ENCODE peak calls at places on chromosomes 2 and 18, in eight cellular contexts. Z is IMR-90; G is CD4-positive, alpha-beta T cell; F is body of pancreas; E is psoas muscle; Q is esophagus muscularis mucosa; H is neural progenitor cell; N is lung. U is an unnamed sample.

GRCh38 chr2:120596990-120597594 is 138.6 kb upstream of the GLI2 start:
- DNase-seq in Z (peak), G (no peak), F (peak), E (peak), Q (no peak), H (peak), N (no peak), U (peak)

GRCh38 chr2:66070717-66071602 is 364.0 kb upstream of the MEIS1 start:
- DNase-seq in Z (no peak), G (no peak), F (no peak), E (no peak), Q (no peak), H (no peak), N (no peak), U (no peak)

GRCh38 chr2:140593159-140593558 is 1537.7 kb downstream of the LRP1B start:
- DNase-seq in Z (no peak), G (no peak), F (no peak), E (no peak), Q (no peak), H (no peak), N (no peak), U (no peak)

GRCh38 chr2:126671488-126671887 is 15.5 kb downstream of the GYPC start:
- DNase-seq in Z (no peak), G (no peak), F (no peak), E (no peak), Q (no peak), H (no peak), N (no peak), U (no peak)

GRCh38 chr18:58396966-58397365 is 231.9 kb downstream of the ALPK2 start:
- DNase-seq in Z (no peak), G (no peak), F (no peak), E (no peak), Q (no peak), H (no peak), N (no peak), U (peak)

GRCh38 chr2:193806088-193806774 is 1611.5 kb upstream of the TMEFF2 start:
- DNase-seq in Z (no peak), G (no peak), F (no peak), E (no peak), Q (no peak), H (no peak), N (no peak), U (no peak)

GRCh38 chr18:43662657-43663056 is 385.4 kb upstream of the SYT4 start:
- DNase-seq in Z (peak), G (no peak), F (no peak), E (no peak), Q (no peak), H (no peak), N (no peak), U (peak)

GRCh38 chr2:182973441-182974352 is 64.6 kb downstream of the NCKAP1 start:
- DNase-seq in Z (no peak), G (no peak), F (no peak), E (no peak), Q (no peak), H (no peak), N (no peak), U (no peak)

GRCh38 chr2:217868911-217869334 is 133.9 kb downstream of the TNS1 start:
- DNase-seq in Z (peak), G (no peak), F (no peak), E (no peak), Q (no peak), H (no peak), N (no peak), U (peak)

GRCh38 chr2:237662671-237663093 is 35.3 kb downstream of the LRRFIP1 start:
- DNase-seq in Z (peak), G (peak), F (peak), E (peak), Q (peak), H (peak), N (peak), U (peak)

GRCh38 chr2:176380341-176380740 is 111.1 kb downstream of the MTX2 start:
- DNase-seq in Z (no peak), G (no peak), F (no peak), E (no peak), Q (no peak), H (no peak), N (no peak), U (no peak)

GRCh38 chr2:20571644-20572215 is 79.2 kb downstream of the HS1BP3 start:
- DNase-seq in Z (no peak), G (no peak), F (no peak), E (no peak), Q (no peak), H (no peak), N (no peak), U (no peak)

GRCh38 chr18:79067611-79068010 is 1.6 kb upstream of the ATP9B start:
- DNase-seq in Z (no peak), G (no peak), F (no peak), E (no peak), Q (no peak), H (no peak), N (no peak), U (no peak)

GRCh38 chr2:30470426-30470825 is 23.4 kb downstream of the LCLAT1 start:
- DNase-seq in Z (no peak), G (no peak), F (no peak), E (no peak), Q (no peak), H (no peak), N (no peak), U (no peak)

GRCh38 chr18:57576316-57576715 is 10.2 kb downstream of the FECH start:
- DNase-seq in Z (no peak), G (no peak), F (no peak), E (no peak), Q (no peak), H (no peak), N (no peak), U (no peak)

GRCh38 chr2:172674034-172674967 is 61.3 kb upstream of the RAPGEF4 start:
- DNase-seq in Z (no peak), G (no peak), F (peak), E (peak), Q (no peak), H (peak), N (peak), U (peak)

GRCh38 chr2:216023055-216023648 is 9.8 kb upstream of the MREG start:
- DNase-seq in Z (peak), G (peak), F (peak), E (no peak), Q (no peak), H (peak), N (peak), U (peak)

GRCh38 chr18:3919396-3920061 is 469.6 kb downstream of the TGIF1 start:
- DNase-seq in Z (no peak), G (no peak), F (no peak), E (no peak), Q (peak), H (no peak), N (no peak), U (peak)

GRCh38 chr18:57131782-57132181 is 15.1 kb upstream of the BOD1L2 start:
- DNase-seq in Z (no peak), G (no peak), F (no peak), E (no peak), Q (no peak), H (no peak), N (no peak), U (no peak)

GRCh38 chr2:174573621-174574081 is 24.0 kb downstream of the WIPF1 start:
- DNase-seq in Z (no peak), G (no peak), F (no peak), E (no peak), Q (no peak), H (no peak), N (peak), U (no peak)

GRCh38 chr18:55047546-55047945 is 88.3 kb upstream of the CCDC68 start:
- DNase-seq in Z (peak), G (no peak), F (no peak), E (no peak), Q (no peak), H (no peak), N (no peak), U (peak)

GRCh38 chr18:9736445-9736844 is 28.3 kb downstream of the RAB31 start:
- DNase-seq in Z (no peak), G (no peak), F (no peak), E (no peak), Q (no peak), H (no peak), N (no peak), U (no peak)
- H3K27ac ChIP-seq in Z (no peak), G (no peak), F (no peak), E (no peak), Q (no peak), H (no peak), N (no peak), U (no peak)

GRCh38 chr2:134782792-134783191 is 55.6 kb upstream of the ACMSD start:
- DNase-seq in Z (peak), G (no peak), F (no peak), E (no peak), Q (no peak), H (peak), N (peak), U (peak)
- TF ChIP-seq CTCF in Z (no peak), G (peak), F (no peak), E (peak), Q (no peak), H (peak), N (peak), U (no peak)

DNA sequence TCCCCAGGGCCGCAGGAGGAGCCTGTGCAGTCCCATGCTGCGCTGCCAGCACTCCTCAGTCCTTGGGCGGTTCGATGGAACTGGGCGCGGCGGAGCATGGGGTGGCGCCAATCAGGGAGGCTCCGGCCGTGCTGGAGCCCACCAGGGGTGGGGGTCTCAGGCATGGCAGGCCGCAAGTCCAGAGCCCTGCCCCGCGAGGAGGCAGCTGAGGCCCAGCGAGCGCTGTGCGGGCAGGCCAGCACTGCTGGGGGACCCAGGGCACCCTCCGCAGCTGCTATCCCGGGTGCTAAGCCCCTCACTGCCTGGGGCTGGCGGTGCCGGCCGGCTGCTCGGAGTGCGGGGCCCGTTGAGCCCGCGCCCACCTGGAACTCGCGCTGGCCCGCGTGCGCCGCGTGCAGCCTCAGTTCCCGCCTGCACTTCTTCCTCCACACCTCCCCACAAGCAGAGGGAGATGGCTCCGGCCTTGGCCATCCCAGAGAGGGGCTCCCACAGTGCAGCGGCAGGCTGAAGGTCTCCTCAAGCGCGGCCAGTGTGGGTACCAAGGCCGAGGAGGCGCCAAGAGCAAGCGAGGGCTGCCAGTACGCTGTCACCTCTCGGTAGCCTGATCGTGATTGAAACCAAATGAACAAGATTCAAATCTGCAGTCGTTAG is 22.8 kb upstream of the GALM start:
- DNase-seq in Z (no peak), G (no peak), F (no peak), E (no peak), Q (no peak), H (no peak), N (no peak), U (no peak)
- H3K27ac ChIP-seq in Z (no peak), G (peak), F (no peak), E (no peak), Q (no peak), H (no peak), N (no peak), U (no peak)

GRCh38 chr18:24014986-24015896 is 687 bp downstream of the TTC39C start:
- DNase-seq in Z (peak), G (no peak), F (peak), E (peak), Q (no peak), H (peak), N (peak), U (peak)

GRCh38 chr18:24015897-24016631 is 1.5 kb downstream of the TTC39C start:
- DNase-seq in Z (no peak), G (no peak), F (no peak), E (no peak), Q (no peak), H (peak), N (no peak), U (no peak)

GRCh38 chr18:24014062-24014985 is at the start of gene TTC39C:
- DNase-seq in Z (peak), G (peak), F (peak), E (peak), Q (peak), H (peak), N (peak), U (peak)

GRCh38 chr18:24018299-24018910 is 3.9 kb downstream of the TTC39C start:
- DNase-seq in Z (no peak), G (no peak), F (no peak), E (no peak), Q (no peak), H (no peak), N (no peak), U (no peak)

DNA sequence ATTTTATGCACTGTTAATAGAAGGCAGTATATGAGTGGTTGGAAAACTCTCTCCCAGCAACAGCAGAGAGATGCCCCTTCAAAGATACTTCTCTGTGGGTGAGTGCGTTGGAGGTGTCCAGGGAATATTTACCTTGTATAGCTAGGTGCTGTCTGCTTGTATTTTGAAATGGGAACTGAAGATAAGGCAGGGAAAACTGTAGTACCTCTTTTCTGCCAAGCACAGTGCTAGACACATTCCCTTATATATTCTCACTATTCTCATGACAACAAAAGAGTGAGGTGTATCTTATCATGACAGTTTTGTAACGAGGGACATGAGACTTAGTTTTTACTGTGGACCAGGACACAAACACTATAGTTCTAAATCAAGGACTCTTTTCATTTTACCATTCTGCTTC is 2.1 kb downstream of the TTC39C start:
- DNase-seq in Z (no peak), G (no peak), F (no peak), E (no peak), Q (no peak), H (no peak), N (no peak), U (peak)
- TF ChIP-seq CTCF in Z (peak), G (no peak), F (peak), E (no peak), Q (no peak), H (peak), N (no peak), U (peak)

GRCh38 chr18:36135264-36135663 is 5.6 kb downstream of the ELP2 start:
- DNase-seq in Z (no peak), G (no peak), F (no peak), E (no peak), Q (no peak), H (no peak), N (no peak), U (no peak)
- H3K27ac ChIP-seq in Z (no peak), G (no peak), F (no peak), E (no peak), Q (no peak), H (no peak), N (no peak), U (no peak)

DNA sequence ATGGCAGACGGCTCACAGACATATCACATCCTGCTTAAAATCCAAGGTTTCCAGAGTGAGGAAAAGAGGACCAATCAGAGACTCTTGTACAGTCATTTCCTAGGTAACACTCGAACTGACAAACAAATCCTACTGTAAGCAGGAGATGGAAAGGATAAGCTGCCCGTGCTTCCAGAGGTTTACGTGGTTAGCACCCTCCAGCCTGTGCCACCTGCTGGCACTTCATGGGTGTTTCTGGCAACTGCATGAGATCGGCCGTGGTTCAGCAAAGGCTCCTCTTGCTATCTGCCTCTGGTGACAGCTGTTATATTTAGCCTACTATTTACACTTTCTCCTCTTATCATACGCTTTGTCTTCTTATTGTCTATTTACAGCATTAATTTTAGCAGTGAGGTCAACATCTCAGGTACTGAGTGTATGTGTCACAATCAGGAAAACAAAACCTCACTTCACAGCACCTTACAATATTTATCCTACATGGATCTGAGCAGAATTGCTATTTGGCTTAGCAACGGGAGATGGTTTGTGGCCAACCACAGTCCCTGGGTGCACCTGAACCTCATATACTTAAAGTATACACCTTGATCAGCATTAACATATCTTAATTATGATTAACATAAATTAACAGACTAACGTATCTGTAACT is 226.9 kb downstream of the TMEM163 start:
- DNase-seq in Z (no peak), G (no peak), F (peak), E (no peak), Q (no peak), H (no peak), N (no peak), U (no peak)
- TF ChIP-seq CTCF in Z (no peak), G (no peak), F (peak), E (no peak), Q (no peak), H (no peak), N (no peak), U (no peak)

DNA sequence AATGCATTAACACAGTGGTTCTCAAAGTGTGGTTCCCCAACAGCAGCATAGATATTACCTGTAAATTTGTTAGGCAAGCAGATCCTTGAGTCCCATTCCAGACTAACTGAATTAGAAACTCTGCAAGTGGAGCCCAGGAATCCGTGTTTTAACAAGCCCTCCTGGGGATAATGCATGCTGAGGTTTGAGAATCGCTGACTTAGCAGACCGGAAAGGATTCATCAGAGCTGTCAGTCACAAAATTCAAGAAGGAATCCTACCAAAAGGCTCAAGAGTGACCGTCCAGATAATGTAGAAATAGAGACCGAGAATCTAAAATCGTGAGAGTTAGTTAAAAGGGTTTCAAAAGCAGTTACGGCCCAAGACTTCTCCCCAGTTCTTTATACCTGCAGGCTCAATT is 66.9 kb downstream of the LOXHD1 start:
- DNase-seq in Z (no peak), G (no peak), F (no peak), E (no peak), Q (peak), H (peak), N (no peak), U (no peak)
- H3K27ac ChIP-seq in Z (no peak), G (no peak), F (no peak), E (no peak), Q (no peak), H (no peak), N (no peak), U (no peak)

GRCh38 chr18:27423581-27423980 is 238.5 kb upstream of the CHST9 start:
- DNase-seq in Z (no peak), G (no peak), F (no peak), E (no peak), Q (no peak), H (no peak), N (no peak), U (no peak)

GRCh38 chr18:27430595-27430994 is 245.5 kb upstream of the CHST9 start:
- DNase-seq in Z (no peak), G (no peak), F (no peak), E (no peak), Q (no peak), H (no peak), N (no peak), U (no peak)

GRCh38 chr18:27428716-27429475 is 243.8 kb upstream of the CHST9 start:
- DNase-seq in Z (no peak), G (no peak), F (no peak), E (no peak), Q (no peak), H (no peak), N (no peak), U (no peak)

GRCh38 chr18:27428120-27428519 is 243.0 kb upstream of the CHST9 start:
- DNase-seq in Z (no peak), G (no peak), F (no peak), E (no peak), Q (no peak), H (no peak), N (no peak), U (no peak)
- TF ChIP-seq CTCF in Z (no peak), G (no peak), F (no peak), E (no peak), Q (no peak), H (no peak), N (no peak), U (no peak)

U was measured in cardiac muscle cell.